ENCODE peak calls at places on chromosomes 3 and 15, in six cellular contexts. O is activated CD8-positive, alpha-beta T cell treated with anti-CD3 and anti-CD28 coated beads for 36 hours; G is breast epithelium; N is B cell; L is mesothelial cell of epicardium; D is AG04450. Z is an unnamed sample.

GRCh38 chr15:59886476-59886875 is 117.6 kb upstream of the FOXB1 start:
- DNase-seq in L (no peak), D (no peak), N (no peak), G (no peak), O (no peak), Z (no peak)

GRCh38 chr3:59857589-59858346 is 807.9 kb upstream of the CFAP20DC start:
- DNase-seq in N (peak), L (peak), D (peak), O (peak), G (peak), Z (peak)

GRCh38 chr3:59180006-59180405 is 130.2 kb upstream of the CFAP20DC start:
- DNase-seq in N (no peak), G (no peak), D (no peak), L (no peak), O (no peak), Z (no peak)

GRCh38 chr3:194327030-194327413 is 24.1 kb downstream of the CPN2 start:
- DNase-seq in L (no peak), D (no peak), N (no peak), O (no peak), G (no peak), Z (no peak)

GRCh38 chr3:159762981-159763465 is 225.6 kb upstream of the IL12A start:
- DNase-seq in N (peak), L (peak), O (peak), G (no peak), D (peak), Z (peak)

GRCh38 chr15:83656192-83656591 is 2.3 kb downstream of the ADAMTSL3 start:
- DNase-seq in L (no peak), D (no peak), G (no peak), O (no peak), N (no peak), Z (no peak)

GRCh38 chr3:44976002-44976815 is at the start of the genes EXOSC7 and ZDHHC3:
- DNase-seq in O (peak), D (peak), L (peak), N (peak), G (peak), Z (peak)

GRCh38 chr3:71428841-71429609 is 154.5 kb downstream of the FOXP1 start:
- DNase-seq in G (peak), L (no peak), D (no peak), N (no peak), O (no peak), Z (no peak)

GRCh38 chr3:22569570-22569969 is 633.6 kb upstream of the UBE2E2 start:
- DNase-seq in D (no peak), G (no peak), L (no peak), N (no peak), O (no peak), Z (no peak)

GRCh38 chr15:61467823-61468222 is 238.7 kb upstream of the RORA start:
- DNase-seq in O (no peak), D (no peak), G (no peak), N (no peak), L (no peak), Z (no peak)

GRCh38 chr3:194976049-194976451 is 290.4 kb downstream of the FAM43A start:
- DNase-seq in L (peak), N (no peak), G (peak), D (no peak), O (no peak), Z (no peak)

GRCh38 chr3:8518138-8518537 is 16.5 kb downstream of the LMCD1 start:
- DNase-seq in O (no peak), L (no peak), D (no peak), G (no peak), N (no peak), Z (no peak)

GRCh38 chr3:11613851-11614491 is 29.7 kb downstream of the VGLL4 start:
- DNase-seq in D (no peak), G (no peak), N (no peak), O (no peak), L (no peak), Z (no peak)

GRCh38 chr3:37645801-37646380 is 215.8 kb upstream of the CTDSPL start:
- DNase-seq in O (no peak), L (no peak), G (no peak), D (no peak), N (no peak), Z (no peak)

GRCh38 chr15:101198820-101199219 is 53.0 kb downstream of the CHSY1 start:
- DNase-seq in O (no peak), L (no peak), D (no peak), G (no peak), N (no peak), Z (no peak)

GRCh38 chr15:72285927-72286516 is 13.7 kb upstream of the PARP6 start:
- DNase-seq in N (peak), D (no peak), L (no peak), O (peak), G (no peak), Z (no peak)

GRCh38 chr3:59235221-59236012 is 185.6 kb upstream of the CFAP20DC start:
- DNase-seq in O (peak), L (no peak), D (no peak), N (no peak), G (no peak), Z (no peak)

GRCh38 chr3:183490653-183491052 is 62.2 kb upstream of the MCF2L2 start:
- DNase-seq in O (no peak), L (peak), D (no peak), G (no peak), N (no peak), Z (no peak)

GRCh38 chr15:61659571-61660190 is 400.6 kb downstream of the VPS13C start:
- DNase-seq in D (no peak), N (no peak), O (no peak), L (no peak), G (no peak), Z (no peak)

GRCh38 chr15:71780349-71780976 is 29.9 kb upstream of the NR2E3 start:
- DNase-seq in D (no peak), N (peak), L (no peak), G (no peak), O (peak), Z (no peak)

GRCh38 chr15:71549100-71549499 is 261.3 kb upstream of the NR2E3 start:
- DNase-seq in O (no peak), G (no peak), N (no peak), L (no peak), D (no peak), Z (no peak)

GRCh38 chr3:170436697-170437096 is 18.0 kb downstream of the CLDN11 start:
- DNase-seq in L (no peak), O (no peak), N (no peak), G (no peak), D (no peak), Z (no peak)

GRCh38 chr15:51117270-51117669 is 22.6 kb upstream of the TNFAIP8L3 start:
- DNase-seq in O (no peak), N (no peak), G (no peak), D (no peak), L (no peak), Z (no peak)

GRCh38 chr3:85939026-85939616 is 980.3 kb downstream of the CADM2 start:
- DNase-seq in N (no peak), D (no peak), O (no peak), L (no peak), G (no peak), Z (no peak)

GRCh38 chr3:98655666-98656065 is 62.3 kb upstream of the CPOX start:
- DNase-seq in L (no peak), D (no peak), G (no peak), N (no peak), O (no peak), Z (no peak)

GRCh38 chr15:91980502-91981267 is 127.2 kb downstream of the SLCO3A1 start:
- DNase-seq in D (no peak), N (no peak), O (no peak), G (no peak), L (no peak), Z (no peak)

GRCh38 chr15:91981802-91982201 is 128.3 kb downstream of the SLCO3A1 start:
- DNase-seq in N (no peak), O (no peak), D (no peak), G (no peak), L (no peak), Z (no peak)

GRCh38 chr15:91985297-91985696 is 131.8 kb downstream of the SLCO3A1 start:
- DNase-seq in D (no peak), G (no peak), N (no peak), O (no peak), L (no peak), Z (no peak)

GRCh38 chr15:91984006-91984405 is 130.5 kb downstream of the SLCO3A1 start:
- DNase-seq in D (no peak), O (no peak), L (no peak), N (no peak), G (no peak), Z (no peak)

DNA sequence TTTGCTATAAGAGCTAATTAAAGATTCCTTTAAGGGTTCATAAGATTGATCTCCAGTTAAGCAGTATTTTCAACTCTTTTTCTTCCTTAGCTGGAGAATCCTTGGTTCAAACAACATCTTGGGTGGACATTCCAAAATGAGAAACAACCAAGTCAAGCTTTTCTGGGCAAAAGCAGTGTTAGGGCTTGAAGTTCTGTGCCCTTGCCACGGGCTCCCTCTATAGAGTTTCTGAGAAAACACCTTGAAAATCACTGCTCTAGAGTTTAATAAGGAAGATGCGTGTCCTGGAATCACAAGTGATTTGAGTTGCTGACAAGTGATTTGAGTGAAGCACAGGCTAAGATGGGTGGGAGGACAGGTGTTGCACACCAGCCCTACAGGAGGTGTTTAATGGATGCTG is 128.9 kb downstream of the SLCO3A1 start:
- DNase-seq in D (no peak), N (no peak), L (no peak), G (no peak), O (no peak), Z (no peak)
- TF ChIP-seq CTCF in D (peak), N (no peak), L (no peak), G (no peak), O (no peak), Z (no peak)

DNA sequence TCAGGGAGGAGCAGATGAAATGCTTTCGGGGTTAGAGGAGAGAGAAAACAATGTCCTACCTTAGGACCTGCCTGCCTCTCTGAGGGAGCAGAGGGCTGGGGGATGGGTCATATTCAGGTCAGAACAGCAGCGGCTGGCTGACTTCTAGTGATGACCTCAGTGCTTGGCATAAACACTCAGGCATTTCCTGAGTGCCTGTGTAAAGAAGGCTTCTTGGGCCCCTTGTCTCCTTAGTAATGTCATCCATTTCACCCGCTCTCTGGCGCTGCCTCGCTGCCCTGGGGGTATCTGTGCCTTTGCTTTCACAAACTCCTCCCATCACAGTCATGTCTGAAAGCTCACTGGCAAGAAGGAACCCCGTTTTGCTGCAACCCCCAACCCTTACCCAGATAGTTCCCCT is 82.9 kb upstream of the GSK3B start:
- DNase-seq in N (no peak), G (peak), D (peak), L (peak), O (no peak), Z (no peak)
- TF ChIP-seq CTCF in N (no peak), G (no peak), D (peak), L (no peak), O (no peak), Z (no peak)

DNA sequence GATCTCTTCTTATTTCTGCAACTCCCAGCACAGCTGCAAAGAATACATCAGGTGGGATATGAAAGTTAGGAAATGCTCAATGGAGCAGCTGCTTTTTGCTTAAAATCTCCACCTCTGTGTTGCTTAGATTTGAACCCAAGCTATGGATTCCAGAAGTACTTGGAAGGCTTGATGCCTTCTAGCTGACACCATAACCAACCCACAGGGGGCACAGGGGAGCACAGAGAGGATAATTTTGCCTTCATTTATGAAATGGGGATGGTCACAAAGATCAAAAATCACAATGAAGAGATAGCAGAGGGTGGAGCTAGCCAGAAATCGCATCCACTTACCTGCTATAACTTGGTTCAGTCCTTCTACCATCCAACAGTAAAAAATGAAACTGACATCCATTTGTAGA is 75.7 kb downstream of the DUT start:
- DNase-seq in D (no peak), G (no peak), L (no peak), O (peak), N (no peak), Z (no peak)
- TF ChIP-seq CTCF in D (peak), G (peak), L (no peak), O (no peak), N (no peak), Z (no peak)

GRCh38 chr3:82496890-82497560 is 735.6 kb upstream of the GBE1 start:
- DNase-seq in N (no peak), G (no peak), L (no peak), O (no peak), D (no peak), Z (no peak)
- TF ChIP-seq CTCF in N (no peak), G (no peak), L (no peak), O (no peak), D (no peak), Z (no peak)

DNA sequence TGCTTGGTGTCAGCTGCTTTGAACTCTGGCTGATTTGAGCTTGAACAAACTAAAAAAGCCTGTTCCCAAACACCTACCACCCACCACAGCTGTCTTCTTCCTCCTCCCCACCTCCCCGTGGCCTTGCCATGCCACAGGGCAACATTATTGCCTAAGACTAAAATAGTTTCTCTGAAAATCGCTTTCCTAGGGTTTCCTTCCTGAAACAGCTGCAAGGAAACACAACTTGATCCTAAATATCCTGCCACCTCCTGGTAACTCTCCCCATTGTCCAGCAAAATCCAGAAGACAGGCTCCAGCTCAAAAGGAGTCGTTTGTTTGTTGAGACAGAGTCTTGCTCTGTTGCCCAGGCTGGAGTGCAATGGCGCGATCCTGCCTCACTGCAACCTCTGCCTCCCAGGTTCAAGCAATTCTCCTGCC is 193.9 kb upstream of the TPM1 start:
- DNase-seq in O (no peak), N (no peak), G (no peak), L (no peak), D (no peak), Z (no peak)
- TF ChIP-seq CTCF in O (no peak), N (no peak), G (no peak), L (no peak), D (peak), Z (no peak)

GRCh38 chr3:111864821-111865656 is 6.0 kb downstream of the PHLDB2 start:
- DNase-seq in L (no peak), O (no peak), G (no peak), N (no peak), D (peak), Z (no peak)
- TF ChIP-seq CTCF in L (no peak), O (no peak), G (no peak), N (no peak), D (peak), Z (no peak)

DNA sequence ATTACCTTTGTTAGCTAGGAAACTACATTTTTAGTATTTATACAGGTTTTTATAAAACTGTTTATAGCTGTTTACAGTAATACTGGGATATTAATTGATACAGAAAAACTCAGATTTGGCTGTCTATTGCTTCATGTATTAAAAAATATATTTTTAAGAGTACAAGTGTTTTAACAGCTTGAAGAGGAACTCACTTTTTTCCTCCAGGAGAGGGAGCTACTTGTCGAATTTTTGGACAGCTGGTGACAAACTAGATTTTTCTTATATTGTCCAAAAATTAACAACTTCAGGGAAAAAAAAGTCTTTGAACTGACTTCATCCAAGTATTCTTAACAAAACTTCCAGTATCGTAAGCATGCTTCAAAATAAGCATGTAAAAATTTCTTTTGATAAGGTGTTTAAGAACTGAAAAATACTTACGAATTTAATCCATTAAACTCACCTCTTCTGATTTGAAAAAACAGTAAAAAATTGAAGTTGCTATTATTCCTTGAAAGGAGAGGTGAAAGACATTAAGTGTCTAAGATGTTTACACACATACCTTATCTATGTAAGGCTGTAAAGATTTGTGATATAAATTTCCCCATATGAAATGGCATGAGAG is 4.0 kb downstream of the DIPK2A start:
- DNase-seq in N (peak), D (peak), O (no peak), G (no peak), L (no peak), Z (no peak)
- TF ChIP-seq CTCF in N (peak), D (peak), O (peak), G (peak), L (peak), Z (no peak)